ENCODE peak calls at places on chromosomes 12 and 14, in nine cellular contexts. I is thoracic aorta; L is activated effector memory CD4-positive, alpha-beta T cell treated with Interleukin-2 at 50 U/mL for 16 hours; A is GM06990; S is lung; M is NCI-H2029 treated with DMSO at 0.1 percent for 48 hours; P is MV-4-11; K is hypothalamus; J is A549. Q is an unnamed sample.

GRCh38 chr14:103801459-103801858 is 45.9 kb downstream of the PPP1R13B start:
- DNase-seq in I (no peak), L (no peak), A (no peak), S (peak; percentile 34), M (no peak), P (peak; percentile 78), K (no peak), J (no peak), Q (peak; percentile 8)

GRCh38 chr12:87661770-87662402 is 367.3 kb downstream of the C12orf50 start:
- DNase-seq in I (no peak), L (no peak), A (no peak), S (no peak), M (peak; percentile 54), P (no peak), K (no peak), J (peak; percentile 22), Q (no peak)

GRCh38 chr14:91511014-91511466 is 930 bp upstream of the PPP4R3A start:
- DNase-seq in I (no peak), L (no peak), A (no peak), S (no peak), M (peak; percentile 12), P (no peak), K (no peak), J (peak; percentile 55), Q (no peak)

GRCh38 chr12:54412348-54412747 is 6.7 kb downstream of the ITGA5 start:
- DNase-seq in I (no peak), L (no peak), A (no peak), S (no peak), M (no peak), P (no peak), K (no peak), J (no peak), Q (no peak)

GRCh38 chr14:71202881-71203280 is 295.6 kb downstream of the PCNX1 start:
- DNase-seq in I (no peak), L (no peak), A (no peak), S (no peak), M (no peak), P (no peak), K (no peak), J (no peak), Q (no peak)

GRCh38 chr12:104623920-104624319 is 167.2 kb downstream of the CHST11 start:
- DNase-seq in I (no peak), L (no peak), A (no peak), S (no peak), M (no peak), P (no peak), K (no peak), J (no peak), Q (no peak)

GRCh38 chr12:75722714-75723200 is 211.3 kb upstream of the KRR1 start:
- DNase-seq in I (peak; percentile 19), L (peak; percentile 12), A (peak; percentile 34), S (peak; percentile 41), M (peak; percentile 38), P (peak; percentile 84), K (peak; percentile 31), J (peak; percentile 83), Q (peak; percentile 43)

GRCh38 chr12:110314308-110314707 is 33.3 kb downstream of the ATP2A2 start:
- DNase-seq in I (no peak), L (no peak), A (peak; percentile 22), S (no peak), M (no peak), P (peak; percentile 73), K (no peak), J (peak; percentile 68), Q (no peak)

GRCh38 chr14:99518441-99519346 is 37.5 kb downstream of the CCNK start:
- DNase-seq in I (no peak), L (peak; percentile 71), A (peak; percentile 76), S (peak; percentile 76), M (peak; percentile 4), P (no peak), K (peak; percentile 82), J (peak; percentile 70), Q (peak; percentile 73)

GRCh38 chr12:3371018-3371417 is 120.0 kb upstream of the PRMT8 start:
- DNase-seq in I (no peak), L (no peak), A (no peak), S (no peak), M (peak; percentile 66), P (no peak), K (no peak), J (no peak), Q (peak; percentile 82)

GRCh38 chr12:118175823-118176447 is 40.0 kb downstream of the PEBP1 start:
- DNase-seq in I (no peak), L (no peak), A (no peak), S (peak; percentile 35), M (no peak), P (peak; percentile 99), K (no peak), J (no peak), Q (no peak)

GRCh38 chr14:35986219-35986573 is 160.1 kb downstream of the BRMS1L start:
- DNase-seq in I (no peak), L (no peak), A (no peak), S (no peak), M (no peak), P (peak; percentile 82), K (no peak), J (no peak), Q (no peak)

GRCh38 chr14:68634346-68634745 is 158.5 kb downstream of the ZFP36L1 start:
- DNase-seq in I (no peak), L (no peak), A (no peak), S (no peak), M (no peak), P (no peak), K (no peak), J (no peak), Q (no peak)